ENCODE peak calls at places on chromosomes 6 and 20, in five cellular contexts. One of them, this sample, is unnamed.

GRCh38 chr6:159945801-159946392 is 23.0 kb upstream of the IGF2R start:
- DNase-seq in stomach: no peak
- DNase-seq in body of pancreas: no peak
- DNase-seq in GM23248: no peak
- DNase-seq in T-helper 1 cell: no peak
- DNase-seq in this sample: no peak

GRCh38 chr6:85594197-85594930 is 706 bp upstream of the SNX14 start:
- DNase-seq in T-helper 1 cell: peak; percentile 44
- DNase-seq in stomach: no peak
- DNase-seq in body of pancreas: peak; percentile 25
- DNase-seq in GM23248: peak; percentile 71
- DNase-seq in this sample: peak; percentile 56

GRCh38 chr6:34232901-34233300 is 3.8 kb upstream of the HMGA1 start:
- DNase-seq in T-helper 1 cell: no peak
- DNase-seq in stomach: no peak
- DNase-seq in GM23248: peak; percentile 48
- DNase-seq in body of pancreas: no peak
- DNase-seq in this sample: no peak

GRCh38 chr6:138277835-138278234 is 59.5 kb upstream of the PBOV1 start:
- DNase-seq in stomach: no peak
- DNase-seq in GM23248: no peak
- DNase-seq in body of pancreas: no peak
- DNase-seq in T-helper 1 cell: no peak
- DNase-seq in this sample: no peak

GRCh38 chr6:90467546-90467945 is 119.3 kb downstream of the MAP3K7 start:
- DNase-seq in body of pancreas: no peak
- DNase-seq in stomach: no peak
- DNase-seq in GM23248: no peak
- DNase-seq in T-helper 1 cell: no peak
- DNase-seq in this sample: no peak

GRCh38 chr6:147279423-147279822 is 75.2 kb downstream of the STXBP5 start:
- DNase-seq in GM23248: peak; percentile 43
- DNase-seq in body of pancreas: no peak
- DNase-seq in T-helper 1 cell: no peak
- DNase-seq in stomach: no peak
- DNase-seq in this sample: no peak

GRCh38 chr20:13029687-13030510 is 21.1 kb downstream of the SPTLC3 start:
- DNase-seq in body of pancreas: peak; percentile 27
- DNase-seq in GM23248: peak; percentile 95
- DNase-seq in T-helper 1 cell: no peak
- DNase-seq in stomach: peak; percentile 26
- DNase-seq in this sample: peak; percentile 97

GRCh38 chr6:63721181-63721580 is 85.6 kb downstream of the PHF3 start:
- DNase-seq in stomach: no peak
- DNase-seq in T-helper 1 cell: no peak
- DNase-seq in GM23248: no peak
- DNase-seq in body of pancreas: no peak
- DNase-seq in this sample: no peak

GRCh38 chr6:105179244-105180065 is at the start of gene POPDC3:
- DNase-seq in GM23248: peak; percentile 69
- DNase-seq in body of pancreas: no peak
- DNase-seq in stomach: peak; percentile 38
- DNase-seq in T-helper 1 cell: no peak
- DNase-seq in this sample: peak; percentile 75

GRCh38 chr6:159819932-159820640 is 20.0 kb downstream of the PNLDC1 start:
- DNase-seq in GM23248: no peak
- DNase-seq in T-helper 1 cell: peak; percentile 14
- DNase-seq in body of pancreas: no peak
- DNase-seq in stomach: no peak
- DNase-seq in this sample: no peak

GRCh38 chr6:29631860-29632731 is 887 bp downstream of the GABBR1 start:
- DNase-seq in stomach: peak; percentile 54
- DNase-seq in T-helper 1 cell: peak; percentile 59
- DNase-seq in GM23248: peak; percentile 58
- DNase-seq in body of pancreas: peak; percentile 43
- DNase-seq in this sample: peak; percentile 69

GRCh38 chr6:6392214-6393068 is 72.0 kb upstream of the F13A1 start:
- DNase-seq in T-helper 1 cell: no peak
- DNase-seq in body of pancreas: no peak
- DNase-seq in GM23248: no peak
- DNase-seq in stomach: no peak
- DNase-seq in this sample: no peak

GRCh38 chr20:61096463-61096862 is 155.6 kb upstream of the CDH4 start:
- DNase-seq in T-helper 1 cell: no peak
- DNase-seq in body of pancreas: no peak
- DNase-seq in GM23248: no peak
- DNase-seq in stomach: no peak
- DNase-seq in this sample: no peak

GRCh38 chr20:10747019-10747418 is 73.2 kb upstream of the JAG1 start:
- DNase-seq in T-helper 1 cell: no peak
- DNase-seq in body of pancreas: no peak
- DNase-seq in GM23248: no peak
- DNase-seq in stomach: no peak
- DNase-seq in this sample: no peak

GRCh38 chr6:56437171-56437900 is 190.0 kb upstream of the COL21A1 start:
- DNase-seq in body of pancreas: no peak
- DNase-seq in stomach: no peak
- DNase-seq in T-helper 1 cell: no peak
- DNase-seq in GM23248: no peak
- DNase-seq in this sample: no peak

GRCh38 chr6:73285674-73286283 is 22.8 kb upstream of the KHDC1 start:
- DNase-seq in stomach: no peak
- DNase-seq in T-helper 1 cell: no peak
- DNase-seq in GM23248: peak; percentile 86
- DNase-seq in body of pancreas: no peak
- DNase-seq in this sample: peak; percentile 76

GRCh38 chr20:57920971-57921370 is 211.2 kb upstream of the PMEPA1 start:
- DNase-seq in body of pancreas: no peak
- DNase-seq in GM23248: peak; percentile 41
- DNase-seq in T-helper 1 cell: no peak
- DNase-seq in stomach: no peak
- DNase-seq in this sample: no peak